ENCODE peak calls at places on chromosomes 7 and 10, in five cellular contexts. P is psoas muscle, H is coronary artery, G is lung, C is fibroblast of lung. U is an unnamed sample.

GRCh38 chr10:44051584-44052385 is 333.1 kb downstream of the CXCL12 start:
- DNase-seq in P (no peak), C (peak), H (no peak), G (no peak), U (no peak)

GRCh38 chr7:129807863-129808262 is 144.9 kb downstream of the UBE2H start:
- DNase-seq in H (no peak), P (no peak), C (no peak), G (no peak), U (no peak)

GRCh38 chr7:77575187-77575586 is 38.1 kb downstream of the PTPN12 start:
- DNase-seq in H (no peak), P (no peak), C (no peak), G (no peak), U (no peak)

GRCh38 chr10:100993986-100994708 is 5.5 kb upstream of the LZTS2 start:
- DNase-seq in H (no peak), G (no peak), P (no peak), C (peak), U (no peak)

GRCh38 chr10:54728511-54728910 is 72.5 kb downstream of the PCDH15 start:
- DNase-seq in G (no peak), C (no peak), H (no peak), P (no peak), U (no peak)

GRCh38 chr7:117873056-117873932 is at the start of gene CTTNBP2:
- DNase-seq in C (peak), H (peak), G (peak), P (peak), U (peak)

GRCh38 chr7:52254396-52255025 is 780.9 kb upstream of the POM121L12 start:
- DNase-seq in H (no peak), G (no peak), C (no peak), P (no peak), U (no peak)

GRCh38 chr10:22320591-22321155 is at the start of gene BMI1:
- DNase-seq in C (peak), H (peak), P (peak), G (peak), U (no peak)

GRCh38 chr7:50372921-50373320 is 68.4 kb downstream of the IKZF1 start:
- DNase-seq in G (no peak), C (no peak), P (no peak), H (no peak), U (no peak)

GRCh38 chr10:68067029-68067428 is 8.1 kb downstream of the HERC4 start:
- DNase-seq in H (no peak), C (no peak), G (no peak), P (no peak), U (no peak)

GRCh38 chr10:62618576-62619408 is 185.7 kb upstream of the ADO start:
- DNase-seq in P (no peak), H (no peak), C (peak), G (peak), U (peak)

GRCh38 chr10:123858039-123858740 is 33.4 kb downstream of the CPXM2 start:
- DNase-seq in G (no peak), C (no peak), P (no peak), H (no peak), U (peak)

GRCh38 chr7:22110227-22110839 is 164.6 kb upstream of the CDCA7L start:
- DNase-seq in H (no peak), C (peak), G (peak), P (peak), U (peak)

GRCh38 chr7:82964150-82964882 is 198.4 kb downstream of the PCLO start:
- DNase-seq in G (no peak), C (no peak), P (no peak), H (no peak), U (no peak)

GRCh38 chr7:159022238-159022993 is 122.3 kb downstream of the VIPR2 start:
- DNase-seq in G (no peak), C (no peak), H (no peak), P (no peak), U (no peak)

DNA sequence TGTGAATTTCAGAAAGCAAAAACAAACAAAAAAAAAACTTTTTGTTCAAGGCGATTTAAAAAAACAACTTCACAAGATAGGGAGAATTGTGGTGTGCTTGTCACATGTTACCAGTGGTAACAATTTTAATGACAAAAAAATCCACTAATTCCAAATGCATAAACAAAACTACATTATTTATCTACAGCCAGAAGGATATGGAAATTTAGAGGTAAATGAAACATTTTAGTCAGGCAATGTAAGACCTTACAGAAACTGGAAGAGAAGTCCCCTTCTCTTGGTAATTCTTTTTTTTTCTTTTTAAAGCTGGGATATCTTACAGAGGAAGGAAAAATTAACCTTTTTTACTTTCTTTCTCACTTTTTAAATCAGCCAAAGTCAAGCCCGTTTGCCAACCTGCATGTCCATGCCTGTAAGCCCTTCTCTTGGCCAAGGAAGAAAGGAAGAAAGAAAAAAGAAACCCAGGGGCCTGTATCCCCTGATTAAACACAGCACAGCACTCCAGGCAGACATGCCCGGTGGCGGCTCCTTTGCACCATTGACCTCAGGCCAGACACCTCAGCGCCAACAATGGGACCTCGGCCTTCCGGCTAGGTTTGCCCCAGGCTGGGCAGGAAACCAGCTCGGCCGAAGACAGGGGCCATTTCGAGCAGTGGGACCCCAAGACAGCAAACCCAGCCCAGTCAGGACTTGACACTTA is 3.0 kb downstream of the HOXA10 start:
- DNase-seq in G (no peak), C (no peak), P (peak), H (no peak), U (no peak)
- H3K4me3 ChIP-seq in G (no peak), C (no peak), P (peak), H (no peak), U (peak)

DNA sequence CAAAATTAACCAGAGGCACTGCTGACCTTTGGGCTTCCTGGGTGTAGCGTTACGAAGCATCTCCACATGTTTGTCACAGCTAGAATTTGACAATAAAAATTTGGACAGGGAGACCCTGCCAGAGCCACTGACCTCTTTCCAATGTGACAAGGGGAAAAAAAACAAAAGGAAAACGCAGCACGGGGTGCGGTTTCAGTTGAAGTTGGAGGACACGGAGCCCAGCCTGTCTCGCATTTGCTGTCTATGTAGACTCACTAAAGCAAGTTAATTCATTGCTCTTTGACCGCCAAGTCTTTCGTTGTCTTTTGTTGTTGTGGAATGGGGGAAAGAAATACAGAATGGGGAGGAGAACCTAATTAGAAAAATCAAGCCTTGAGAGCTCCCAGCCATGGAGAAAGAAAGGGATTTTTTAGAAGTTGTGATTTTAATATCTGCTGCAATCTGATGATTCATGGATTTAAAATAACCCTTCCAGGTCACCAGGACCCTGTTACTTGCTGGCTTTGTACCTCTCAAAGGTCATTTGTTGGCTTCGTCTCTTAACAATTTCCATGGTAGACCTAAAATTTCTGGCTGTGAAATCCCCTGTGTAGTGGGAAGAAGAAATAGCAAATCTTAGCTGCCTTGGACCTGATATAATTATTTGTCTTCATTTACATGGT is 78.5 kb downstream of the TCF7L2 start:
- DNase-seq in H (no peak), C (no peak), P (no peak), G (no peak), U (no peak)
- H3K4me3 ChIP-seq in H (peak), C (no peak), P (peak), G (no peak), U (no peak)

GRCh38 chr7:100589341-100589935 is 3.3 kb downstream of the FBXO24 start:
- DNase-seq in P (no peak), H (no peak), G (no peak), C (no peak), U (no peak)
- H3K4me3 ChIP-seq in P (no peak), H (peak), G (no peak), C (no peak), U (no peak)

GRCh38 chr7:143512488-143513340 is 35.0 kb downstream of the TAS2R41 start:
- DNase-seq in G (no peak), H (no peak), P (no peak), C (peak), U (no peak)

GRCh38 chr7:143510854-143511592 is 33.4 kb downstream of the TAS2R41 start:
- DNase-seq in H (no peak), C (no peak), P (peak), G (no peak), U (no peak)

GRCh38 chr7:143514487-143514886 is 36.8 kb downstream of the TAS2R41 start:
- DNase-seq in C (no peak), G (no peak), P (no peak), H (no peak), U (no peak)

GRCh38 chr7:143514995-143515735 is 37.5 kb downstream of the TAS2R41 start:
- DNase-seq in G (no peak), H (no peak), P (peak), C (no peak), U (no peak)

GRCh38 chr7:143511593-143512047 is 33.9 kb downstream of the TAS2R41 start:
- DNase-seq in G (no peak), H (no peak), C (no peak), P (no peak), U (no peak)
- H3K4me3 ChIP-seq in G (no peak), H (no peak), C (no peak), P (no peak), U (no peak)

DNA sequence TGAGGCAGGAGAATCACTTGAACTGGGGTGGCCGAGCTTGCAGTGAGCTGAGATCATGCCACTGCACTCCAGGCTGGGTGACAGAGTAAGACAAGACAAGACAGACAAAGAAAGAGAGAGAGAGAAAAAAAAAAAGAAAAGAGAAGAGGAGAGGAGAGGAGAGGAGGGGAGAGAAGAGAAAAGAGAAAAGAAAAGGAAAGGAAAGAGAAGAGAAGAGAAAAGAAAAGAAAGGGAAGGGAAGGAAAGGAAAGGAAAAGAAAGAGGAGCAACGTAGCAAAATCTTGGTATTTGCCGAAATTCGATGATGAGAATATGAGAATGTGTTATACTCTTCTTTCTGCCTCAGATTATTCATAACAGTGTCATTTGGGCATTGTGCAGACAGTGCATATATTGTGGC is 101.2 kb upstream of the PFKP start:
- DNase-seq in P (no peak), C (no peak), G (no peak), H (no peak), U (no peak)
- H3K4me3 ChIP-seq in P (no peak), C (no peak), G (no peak), H (no peak), U (no peak)